ENCODE peak calls at places on chromosome 20, in six cellular contexts. U is neuronal stem cell; Y is GM12878; S is thoracic aorta; K is CD8-positive, alpha-beta T cell; T is cardiac muscle cell. R is an unnamed sample.

GRCh38 chr20:24590193-24590982 is 121.0 kb downstream of the SYNDIG1 start:
- DNase-seq in U (no peak), K (no peak), S (no peak), T (no peak), Y (no peak), R (no peak)

GRCh38 chr20:49890651-49891361 is 24.5 kb downstream of the SPATA2 start:
- DNase-seq in S (no peak), K (no peak), Y (no peak), T (no peak), U (no peak), R (no peak)

GRCh38 chr20:63062188-63063140 is 55.7 kb upstream of the BHLHE23 start:
- DNase-seq in Y (no peak), T (no peak), K (no peak), S (no peak), U (no peak), R (no peak)

GRCh38 chr20:5714261-5715041 is 35.8 kb upstream of the SHLD1 start:
- DNase-seq in K (peak; percentile 63), T (peak; percentile 74), U (peak; percentile 26), S (no peak), Y (no peak), R (peak; percentile 25)

GRCh38 chr20:50710492-50711063 is 19.2 kb upstream of the RIPOR3 start:
- DNase-seq in K (no peak), S (no peak), U (no peak), Y (no peak), T (peak; percentile 54), R (no peak)

GRCh38 chr20:64257107-64257757 is 1.7 kb downstream of the PCMTD2 start:
- DNase-seq in U (no peak), Y (no peak), K (no peak), T (no peak), S (no peak), R (no peak)

GRCh38 chr20:24676353-24676977 is 207.0 kb downstream of the SYNDIG1 start:
- DNase-seq in K (no peak), T (no peak), U (no peak), Y (no peak), S (no peak), R (no peak)

GRCh38 chr20:13786143-13786828 is 1.5 kb downstream of the NDUFAF5 start:
- DNase-seq in K (no peak), U (no peak), T (no peak), S (no peak), Y (no peak), R (no peak)

GRCh38 chr20:53423587-53424146 is 170.0 kb downstream of the ZNF217 start:
- DNase-seq in Y (no peak), S (no peak), K (no peak), T (no peak), U (no peak), R (no peak)

GRCh38 chr20:46377532-46377931 is 28.9 kb downstream of the ELMO2 start:
- DNase-seq in U (no peak), T (no peak), S (no peak), K (no peak), Y (no peak), R (no peak)

GRCh38 chr20:50434653-50435396 is 75.4 kb upstream of the PTPN1 start:
- DNase-seq in U (no peak), S (no peak), T (peak; percentile 88), Y (no peak), K (no peak), R (no peak)

GRCh38 chr20:36606171-36607116 is 865 bp downstream of the RAB5IF start:
- DNase-seq in S (no peak), K (no peak), Y (no peak), U (no peak), T (peak; percentile 46), R (no peak)

GRCh38 chr20:61743606-61744005 is 322.1 kb downstream of the TAF4 start:
- DNase-seq in Y (no peak), T (no peak), K (no peak), U (no peak), S (no peak), R (no peak)

GRCh38 chr20:61587910-61588309 is 335.8 kb downstream of the CDH4 start:
- DNase-seq in S (no peak), Y (no peak), T (no peak), U (no peak), K (no peak), R (no peak)

GRCh38 chr20:20491110-20491783 is 123.3 kb downstream of the INSM1 start:
- DNase-seq in T (peak; percentile 19), Y (no peak), U (no peak), K (no peak), S (no peak), R (no peak)

GRCh38 chr20:1125266-1125665 is 6.9 kb downstream of the PSMF1 start:
- DNase-seq in U (no peak), K (no peak), Y (no peak), T (no peak), S (no peak), R (no peak)

GRCh38 chr20:45306431-45306982 is at the start of gene RBPJL:
- DNase-seq in K (peak; percentile 37), U (no peak), S (no peak), Y (no peak), T (peak; percentile 14), R (no peak)

GRCh38 chr20:56949318-56949717 is 317.1 kb downstream of the BMP7 start:
- DNase-seq in S (no peak), U (no peak), K (no peak), T (no peak), Y (no peak), R (no peak)

GRCh38 chr20:34747479-34747878 is 43.3 kb downstream of the TP53INP2 start:
- DNase-seq in S (no peak), T (no peak), U (no peak), K (no peak), Y (no peak), R (no peak)

GRCh38 chr20:57476073-57476526 is 48.8 kb downstream of the CTCFL start:
- DNase-seq in T (no peak), U (no peak), K (no peak), Y (peak; percentile 67), S (no peak), R (no peak)

GRCh38 chr20:34604980-34605788 is 46.7 kb downstream of the MAP1LC3A start:
- DNase-seq in S (no peak), T (peak; percentile 28), K (no peak), Y (no peak), U (no peak), R (no peak)

GRCh38 chr20:49916146-49917002 is 1.0 kb upstream of the SPATA2 start:
- DNase-seq in U (no peak), Y (no peak), S (no peak), K (no peak), T (no peak), R (no peak)

GRCh38 chr20:58895796-58896180 is 43.3 kb downstream of the GNAS start:
- DNase-seq in K (no peak), U (no peak), S (no peak), T (no peak), Y (no peak), R (no peak)
- H3K4me1 ChIP-seq in K (peaks cover 48% of the 10 kb centered on the region), U (peaks cover 31% of the 10 kb centered on the region), S (peaks cover 75% of the 10 kb centered on the region), T (peaks cover 70% of the 10 kb centered on the region), Y (peaks cover 14% of the 10 kb centered on the region), R (peaks cover 5% of the 10 kb centered on the region)

GRCh38 chr20:3864518-3864917 is 17.9 kb downstream of the MAVS start:
- DNase-seq in U (no peak), T (no peak), K (no peak), Y (no peak), S (no peak), R (no peak)
- H3K4me1 ChIP-seq in U (no peaks in the 10 kb centered on the region), T (no peaks in the 10 kb centered on the region), K (no peaks in the 10 kb centered on the region), Y (no peaks in the 10 kb centered on the region), S (no peaks in the 10 kb centered on the region), R (no peaks in the 10 kb centered on the region)

GRCh38 chr20:32966382-32966781 is 37.9 kb downstream of the SUN5 start:
- DNase-seq in T (no peak), U (no peak), S (no peak), K (no peak), Y (no peak), R (no peak)

GRCh38 chr20:32965115-32965514 is 39.1 kb downstream of the SUN5 start:
- DNase-seq in K (no peak), Y (no peak), T (no peak), U (no peak), S (no peak), R (no peak)

GRCh38 chr20:32968833-32969241 is 35.4 kb downstream of the SUN5 start:
- DNase-seq in S (no peak), Y (no peak), T (peak; percentile 32), U (no peak), K (no peak), R (no peak)

GRCh38 chr20:32965581-32966373 is 38.5 kb downstream of the SUN5 start:
- DNase-seq in T (no peak), Y (no peak), K (no peak), U (no peak), S (no peak), R (no peak)

GRCh38 chr20:32966881-32967781 is 37.1 kb downstream of the SUN5 start:
- DNase-seq in K (no peak), U (no peak), S (no peak), Y (peak; percentile 41), T (no peak), R (no peak)
- H3K4me1 ChIP-seq in K (peaks cover 81% of the 10 kb centered on the region), U (peaks cover 8% of the 10 kb centered on the region), S (no peaks in the 10 kb centered on the region), Y (peaks cover 30% of the 10 kb centered on the region), T (peaks cover 11% of the 10 kb centered on the region), R (peaks cover 2% of the 10 kb centered on the region)

GRCh38 chr20:48818031-48818370 is 9.8 kb downstream of the PREX1 start:
- DNase-seq in K (no peak), U (no peak), S (no peak), T (no peak), Y (no peak), R (no peak)

GRCh38 chr20:48815537-48815936 is 12.3 kb downstream of the PREX1 start:
- DNase-seq in T (no peak), U (no peak), S (no peak), Y (no peak), K (no peak), R (no peak)

GRCh38 chr20:48814633-48815032 is 13.2 kb downstream of the PREX1 start:
- DNase-seq in T (no peak), K (no peak), S (no peak), Y (no peak), U (no peak), R (no peak)

GRCh38 chr20:48817367-48818030 is 10.3 kb downstream of the PREX1 start:
- DNase-seq in Y (no peak), T (no peak), S (no peak), U (no peak), K (no peak), R (no peak)

GRCh38 chr20:48816282-48816860 is 11.4 kb downstream of the PREX1 start:
- DNase-seq in Y (no peak), K (no peak), T (no peak), U (no peak), S (no peak), R (no peak)
- H3K4me1 ChIP-seq in Y (peaks cover 55% of the 10 kb centered on the region), K (peaks cover 96% of the 10 kb centered on the region), T (no peaks in the 10 kb centered on the region), U (no peaks in the 10 kb centered on the region), S (peaks cover 39% of the 10 kb centered on the region), R (peaks cover 3% of the 10 kb centered on the region)

GRCh38 chr20:23235173-23236027 is 115.2 kb upstream of the NXT1 start:
- DNase-seq in U (peak; percentile 60), Y (no peak), S (no peak), K (no peak), T (peak; percentile 81), R (peak; percentile 68)
- H3K4me1 ChIP-seq in U (no peaks in the 10 kb centered on the region), Y (no peaks in the 10 kb centered on the region), S (no peaks in the 10 kb centered on the region), K (no peaks in the 10 kb centered on the region), T (no peaks in the 10 kb centered on the region), R (no peaks in the 10 kb centered on the region)

R was measured in iPS DF 6.9.